ENCODE peak calls at places on chromosomes 6 and 20, in nine cellular contexts. G, S, P, B, E, M, J, T and F are unnamed samples.
A peak's percentile ranks its signal among the peaks of the same experiment; 100 is the strongest.

GRCh38 chr20:879626-880025 is 36.5 kb downstream of the ANGPT4 start:
- DNase-seq in T (no peak), M (no peak), G (no peak), B (no peak), E (no peak), J (no peak), P (no peak), S (no peak), F (no peak)

GRCh38 chr20:34141293-34141692 is 29.2 kb upstream of the EIF2S2 start:
- DNase-seq in B (no peak), M (no peak), E (no peak), G (no peak), J (no peak), P (no peak), S (no peak), T (no peak), F (no peak)

GRCh38 chr20:33576432-33576883 is 85.7 kb upstream of the C20orf144 start:
- DNase-seq in B (no peak), M (no peak), S (no peak), G (no peak), J (no peak), T (no peak), P (no peak), E (no peak), F (no peak)

GRCh38 chr6:170180671-170181337 is 110.1 kb downstream of the DLL1 start:
- DNase-seq in E (no peak), S (no peak), P (no peak), M (no peak), G (no peak), B (no peak), J (no peak), T (no peak), F (peak; percentile 67)

GRCh38 chr6:105851586-105851985 is 234.6 kb upstream of the PRDM1 start:
- DNase-seq in S (no peak), J (no peak), G (no peak), E (no peak), B (no peak), M (no peak), P (no peak), T (no peak), F (no peak)

GRCh38 chr20:38979842-38980241 is 17.7 kb downstream of the DHX35 start:
- DNase-seq in J (no peak), B (no peak), M (no peak), P (no peak), T (no peak), G (no peak), E (no peak), S (no peak), F (no peak)

GRCh38 chr20:11350126-11351005 is 567.3 kb upstream of the BTBD3 start:
- DNase-seq in E (no peak), S (no peak), B (no peak), M (no peak), T (peak; percentile 39), P (no peak), J (no peak), G (no peak), F (no peak)

GRCh38 chr6:107820571-107821261 is 3.4 kb downstream of the SCML4 start:
- DNase-seq in P (peak; percentile 24), S (peak; percentile 41), G (no peak), B (no peak), E (no peak), J (peak; percentile 29), T (peak; percentile 33), M (no peak), F (no peak)

GRCh38 chr20:47303736-47304135 is 52.8 kb downstream of the ZMYND8 start:
- DNase-seq in M (no peak), S (no peak), B (no peak), E (peak; percentile 35), P (no peak), G (no peak), J (no peak), T (no peak), F (peak; percentile 18)

GRCh38 chr20:21519136-21519584 is 5.3 kb upstream of the NKX2-2 start:
- DNase-seq in J (no peak), M (no peak), G (no peak), B (no peak), S (no peak), T (no peak), E (no peak), P (no peak), F (no peak)

GRCh38 chr20:45085867-45086266 is 15.1 kb downstream of the KCNS1 start:
- DNase-seq in B (no peak), S (no peak), J (no peak), P (no peak), G (no peak), E (no peak), T (no peak), M (no peak), F (no peak)

GRCh38 chr6:11006060-11006459 is 38.0 kb downstream of the ELOVL2 start:
- DNase-seq in S (no peak), G (no peak), B (no peak), J (no peak), M (no peak), T (peak; percentile 36), P (no peak), E (no peak), F (no peak)

GRCh38 chr6:14316911-14317535 is 199.5 kb downstream of the CD83 start:
- DNase-seq in P (no peak), M (no peak), J (no peak), B (no peak), T (no peak), E (peak; percentile 64), G (no peak), S (no peak), F (no peak)

GRCh38 chr20:33211817-33212424 is 5.2 kb upstream of the BPIFA3 start:
- DNase-seq in B (peak; percentile 8), E (no peak), G (no peak), T (peak; percentile 37), S (peak; percentile 6), J (no peak), P (no peak), M (peak; percentile 1), F (no peak)

GRCh38 chr6:127690092-127690491 is 113.1 kb downstream of the C6orf58 start:
- DNase-seq in P (no peak), M (no peak), J (no peak), T (peak; percentile 20), B (peak; percentile 26), S (no peak), E (no peak), G (no peak), F (no peak)

GRCh38 chr20:63466250-63466825 is 6.1 kb downstream of the KCNQ2 start:
- DNase-seq in G (no peak), M (no peak), T (no peak), J (no peak), S (no peak), B (no peak), E (no peak), P (no peak), F (no peak)

GRCh38 chr20:47774081-47774777 is 11.1 kb downstream of the SULF2 start:
- DNase-seq in G (no peak), J (no peak), E (no peak), B (no peak), T (no peak), M (no peak), S (no peak), P (no peak), F (no peak)

GRCh38 chr6:110617057-110617456 is 140.6 kb upstream of the SLC22A16 start:
- DNase-seq in S (no peak), P (no peak), B (no peak), E (no peak), J (no peak), T (no peak), G (no peak), M (no peak), F (no peak)

GRCh38 chr6:157637941-157638340 is 185.1 kb upstream of the SNX9 start:
- DNase-seq in E (no peak), P (no peak), J (no peak), M (no peak), G (no peak), B (no peak), S (no peak), T (no peak), F (no peak)

GRCh38 chr6:45626087-45626891 is 248.6 kb upstream of the SUPT3H start:
- DNase-seq in G (no peak), T (peak; percentile 95), B (peak; percentile 97), S (no peak), P (no peak), E (no peak), M (no peak), J (no peak), F (no peak)

GRCh38 chr6:13573669-13574110 is 711 bp upstream of the SIRT5 start:
- DNase-seq in M (peak; percentile 0), S (no peak), P (no peak), G (no peak), T (peak; percentile 57), J (no peak), E (peak; percentile 70), B (peak; percentile 28), F (no peak)

GRCh38 chr20:34099675-34100074 is 12.4 kb downstream of the EIF2S2 start:
- DNase-seq in T (no peak), E (no peak), S (no peak), G (no peak), B (no peak), J (no peak), P (no peak), M (no peak), F (no peak)

GRCh38 chr20:62921119-62921687 is 5.1 kb downstream of the DIDO1 start:
- DNase-seq in B (peak; percentile 53), M (peak; percentile 52), S (peak; percentile 47), J (peak; percentile 37), P (peak; percentile 57), T (peak; percentile 54), G (no peak), E (no peak), F (no peak)

GRCh38 chr6:2857185-2857579 is 15.5 kb upstream of the SERPINB1 start:
- DNase-seq in P (no peak), J (no peak), E (no peak), M (no peak), G (no peak), B (no peak), S (no peak), T (no peak), F (no peak)